ENCODE peak calls at places on chromosomes 6 and 20, in six cellular contexts. X is Panc1, J is uterus, P is lung, Q is lower leg skin, B is RWPE1. A is an unnamed sample.

GRCh38 chr6:44829811-44830210 is 442.3 kb downstream of the CDC5L start:
- DNase-seq in P (no peak), J (no peak), X (no peak), B (no peak), Q (no peak), A (no peak)

GRCh38 chr6:134173936-134174789 is 121.7 kb upstream of the SLC2A12 start:
- DNase-seq in P (peak), J (peak), X (peak), Q (peak), B (peak), A (peak)

GRCh38 chr20:1946762-1947534 is 46.9 kb downstream of the PDYN start:
- DNase-seq in P (no peak), J (peak), B (peak), X (no peak), Q (peak), A (no peak)

GRCh38 chr20:50750145-50750671 is 18.8 kb downstream of the PARD6B start:
- DNase-seq in J (no peak), P (peak), X (no peak), Q (no peak), B (no peak), A (no peak)

GRCh38 chr20:14992961-14993360 is 655.5 kb upstream of the FLRT3 start:
- DNase-seq in B (no peak), J (no peak), P (no peak), Q (no peak), X (no peak), A (no peak)

GRCh38 chr6:143958839-143959399 is 49.1 kb downstream of the PLAGL1 start:
- DNase-seq in P (no peak), J (no peak), B (no peak), X (no peak), Q (no peak), A (no peak)

GRCh38 chr20:15560936-15561531 is 1012.2 kb downstream of the KIF16B start:
- DNase-seq in J (no peak), P (no peak), X (no peak), Q (no peak), B (no peak), A (no peak)

GRCh38 chr20:6104493-6105188 is 18.2 kb downstream of the FERMT1 start:
- DNase-seq in B (no peak), Q (no peak), J (no peak), X (no peak), P (no peak), A (no peak)

GRCh38 chr6:82331031-82331773 is 32.4 kb upstream of the TPBG start:
- DNase-seq in Q (no peak), J (no peak), B (peak), P (no peak), X (peak), A (no peak)

GRCh38 chr6:168154263-168154917 is 75.4 kb upstream of the FRMD1 start:
- DNase-seq in J (no peak), X (no peak), P (no peak), Q (peak), B (no peak), A (no peak)

GRCh38 chr6:168155193-168155592 is 76.2 kb upstream of the FRMD1 start:
- DNase-seq in B (peak), J (no peak), Q (no peak), P (no peak), X (no peak), A (no peak)

GRCh38 chr6:168156742-168157265 is 77.8 kb upstream of the FRMD1 start:
- DNase-seq in J (no peak), B (no peak), Q (peak), X (no peak), P (no peak), A (no peak)

GRCh38 chr6:168157272-168158007 is 78.4 kb upstream of the FRMD1 start:
- DNase-seq in P (no peak), J (peak), Q (peak), X (peak), B (peak), A (no peak)

DNA sequence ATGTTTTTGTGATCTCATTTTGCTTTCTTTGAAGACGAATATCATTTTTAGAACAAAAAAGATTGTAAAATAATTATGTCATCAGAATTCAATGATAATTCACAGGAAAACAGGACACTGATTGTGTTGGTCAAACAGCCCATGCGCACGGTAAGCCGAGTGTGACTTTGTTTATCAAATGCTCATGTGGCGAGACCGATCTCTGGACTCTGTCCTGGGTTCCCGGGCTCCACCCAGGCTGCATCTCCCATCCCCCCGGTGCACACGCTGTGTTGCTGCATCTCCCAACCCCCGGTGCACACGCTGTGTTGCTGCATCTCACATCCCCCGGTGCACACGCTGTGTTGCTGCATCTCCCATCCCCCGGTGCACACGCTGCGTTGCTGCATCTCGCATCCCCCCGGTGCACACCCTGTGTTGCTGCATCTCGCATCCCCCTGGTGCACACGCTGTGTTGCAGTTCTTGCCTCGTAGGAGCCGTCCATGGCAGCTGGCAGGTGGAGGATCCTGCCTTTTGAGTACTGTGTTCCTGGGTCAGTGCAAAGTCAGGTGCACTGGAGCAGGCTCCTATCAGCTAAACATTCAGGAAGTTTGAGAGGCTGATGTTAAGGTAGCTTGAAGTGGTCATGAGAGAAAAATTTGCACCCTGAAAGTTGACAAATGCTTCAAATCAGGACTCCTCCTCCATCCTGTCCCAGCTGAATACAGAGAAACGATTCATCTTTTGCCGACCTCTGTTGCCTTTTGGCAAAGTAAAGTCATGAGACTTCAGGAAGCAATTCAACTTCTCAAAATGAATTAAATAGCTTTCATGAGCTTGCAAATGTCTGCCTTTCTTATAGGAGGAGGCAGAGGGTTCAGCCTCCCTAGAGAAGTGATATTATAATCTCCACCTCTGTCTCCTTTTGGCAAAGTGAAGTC is 77.1 kb upstream of the FRMD1 start:
- DNase-seq in J (no peak), Q (peak), P (no peak), X (no peak), B (no peak), A (no peak)
- TF ChIP-seq CTCF in J (no peak), Q (no peak), P (no peak), X (no peak), B (no peak), A (no peak)

GRCh38 chr20:22402990-22403859 is 181.1 kb downstream of the FOXA2 start:
- DNase-seq in X (no peak), P (no peak), Q (no peak), J (no peak), B (no peak), A (no peak)
- TF ChIP-seq CTCF in X (peak), P (no peak), Q (no peak), J (no peak), B (no peak), A (no peak)

DNA sequence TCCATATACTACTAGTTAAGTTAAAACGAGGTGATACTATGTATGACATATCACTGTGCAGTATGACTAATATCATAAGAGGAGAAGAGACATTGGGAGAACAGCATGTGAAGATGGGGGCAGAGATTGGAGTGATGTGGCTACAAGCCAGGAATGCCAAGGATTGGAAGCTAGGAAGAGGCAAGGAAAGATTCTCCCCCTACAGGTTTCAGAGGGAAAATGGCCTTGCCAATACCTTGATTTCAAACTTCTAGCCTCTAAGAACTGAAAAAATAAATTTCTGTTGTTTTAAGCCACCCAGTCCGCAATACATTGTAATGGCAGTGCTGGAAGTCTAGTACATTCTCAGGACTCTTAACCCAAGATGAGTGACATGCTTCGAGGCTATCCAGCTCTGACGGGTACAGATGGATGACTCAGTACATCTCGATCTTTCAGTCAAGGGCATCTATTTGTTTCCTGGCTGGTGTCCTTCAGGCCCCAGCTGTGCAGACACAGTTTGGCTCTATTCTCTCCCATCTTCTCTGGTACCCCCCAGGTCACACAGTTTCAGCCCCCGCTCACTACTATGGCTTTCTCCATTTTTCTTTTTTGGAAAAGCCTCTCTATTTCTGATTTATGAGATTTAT is 55.5 kb upstream of the THEMIS start:
- DNase-seq in J (no peak), P (no peak), X (no peak), Q (no peak), B (no peak), A (no peak)
- TF ChIP-seq CTCF in J (no peak), P (no peak), X (peak), Q (no peak), B (no peak), A (no peak)

DNA sequence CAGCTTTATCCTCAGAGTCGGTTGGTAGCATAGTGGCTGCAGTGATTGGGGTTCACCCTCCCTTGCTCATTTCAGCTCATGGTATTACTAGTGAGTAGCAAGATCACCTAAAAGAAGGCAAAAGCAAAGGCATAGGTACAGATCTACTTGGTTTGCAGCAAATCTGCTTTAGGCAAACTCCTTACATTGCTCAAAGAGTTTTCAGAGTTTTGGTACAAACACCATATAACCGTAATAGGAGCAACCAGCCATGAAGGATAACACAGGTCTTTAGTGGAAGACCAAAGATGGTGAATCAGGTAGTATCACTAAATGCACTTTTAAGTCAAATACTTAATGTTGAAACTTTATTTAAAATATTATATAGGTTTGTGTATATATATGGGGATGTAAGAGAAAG is 172.9 kb downstream of the ARID1B start:
- DNase-seq in Q (no peak), B (no peak), J (no peak), X (no peak), P (no peak), A (no peak)
- TF ChIP-seq CTCF in Q (no peak), B (no peak), J (no peak), X (no peak), P (no peak), A (no peak)

GRCh38 chr6:148746363-148747144 is at the start of gene UST:
- DNase-seq in J (peak), X (no peak), P (peak), Q (peak), B (peak), A (peak)

GRCh38 chr6:148745926-148746325 is 904 bp upstream of the UST start:
- DNase-seq in B (no peak), Q (no peak), P (no peak), X (no peak), J (no peak), A (no peak)

GRCh38 chr6:148747145-148747492 is 289 bp downstream of the UST start:
- DNase-seq in X (no peak), J (peak), Q (peak), P (peak), B (no peak), A (peak)

GRCh38 chr6:148749678-148750077 is 2.8 kb downstream of the UST start:
- DNase-seq in X (no peak), P (no peak), J (no peak), B (no peak), Q (no peak), A (no peak)

GRCh38 chr6:148747493-148748160 is 797 bp downstream of the UST start:
- DNase-seq in X (no peak), P (peak), B (peak), J (peak), Q (peak), A (peak)
- TF ChIP-seq CTCF in X (no peak), P (no peak), B (no peak), J (no peak), Q (no peak), A (peak)

GRCh38 chr6:75199856-75200255 is 6.0 kb downstream of the COL12A1 start:
- DNase-seq in X (no peak), J (no peak), Q (no peak), P (no peak), B (no peak), A (no peak)

GRCh38 chr6:75202676-75203131 is 3.1 kb downstream of the COL12A1 start:
- DNase-seq in X (no peak), J (peak), B (no peak), P (no peak), Q (no peak), A (peak)

GRCh38 chr6:75201076-75201475 is 4.8 kb downstream of the COL12A1 start:
- DNase-seq in B (no peak), X (no peak), Q (no peak), P (no peak), J (no peak), A (no peak)

GRCh38 chr6:75203721-75204120 is 2.1 kb downstream of the COL12A1 start:
- DNase-seq in X (no peak), J (peak), B (no peak), P (no peak), Q (no peak), A (peak)

GRCh38 chr6:75201901-75202672 is 3.8 kb downstream of the COL12A1 start:
- DNase-seq in Q (peak), J (peak), P (no peak), X (no peak), B (no peak), A (peak)
- TF ChIP-seq CTCF in Q (no peak), J (no peak), P (no peak), X (peak), B (no peak), A (peak)

GRCh38 chr6:40917603-40918002 is 121.4 kb downstream of the UNC5CL start:
- DNase-seq in J (no peak), X (no peak), P (no peak), Q (peak), B (no peak), A (no peak)
- TF ChIP-seq CTCF in J (no peak), X (no peak), P (no peak), Q (no peak), B (no peak), A (no peak)

DNA sequence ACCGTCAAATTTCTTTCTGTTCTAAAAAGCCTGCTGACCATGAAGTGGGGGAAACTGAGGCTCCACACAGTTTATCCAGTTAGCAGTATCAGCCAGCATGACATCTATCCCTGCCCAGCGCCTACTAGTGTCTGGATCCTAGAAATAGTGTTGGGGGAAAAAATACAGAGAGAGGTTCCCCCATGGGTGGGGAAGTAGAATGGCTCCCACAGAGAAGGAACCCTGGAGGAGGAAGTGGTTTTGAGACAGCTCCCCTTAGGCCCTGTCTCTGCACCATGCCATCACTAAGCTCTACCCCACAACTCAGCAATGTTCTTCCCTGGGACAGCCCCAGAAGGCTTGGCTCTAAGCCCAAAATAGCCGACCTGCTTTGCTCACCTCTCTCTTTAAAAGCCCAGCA is 153.4 kb downstream of the MBOAT1 start:
- DNase-seq in B (no peak), J (no peak), Q (no peak), P (no peak), X (no peak), A (no peak)
- TF ChIP-seq CTCF in B (no peak), J (no peak), Q (no peak), P (no peak), X (peak), A (no peak)

A was measured in tibial nerve.